ENCODE peak calls at places on chromosomes 13 and 19, in six cellular contexts. T is sigmoid colon, R is choroid plexus epithelial cell, U is hepatocyte, K is AG09309, M is adrenal gland. L is an unnamed sample.

GRCh38 chr19:42471554-42472249 is 29.0 kb upstream of the CXCL17 start:
- DNase-seq in T (no peak), R (no peak), U (no peak), K (no peak), M (no peak), L (no peak)

GRCh38 chr19:40613669-40614594 is 12.8 kb downstream of the LTBP4 start:
- DNase-seq in T (peak), R (peak), U (peak), K (no peak), M (peak), L (no peak)

GRCh38 chr13:41452462-41452861 is 4.9 kb upstream of the RGCC start:
- DNase-seq in T (no peak), R (no peak), U (no peak), K (no peak), M (no peak), L (no peak)

GRCh38 chr13:40653558-40654318 is 12.7 kb downstream of the FOXO1 start:
- DNase-seq in T (no peak), R (no peak), U (no peak), K (peak), M (no peak), L (no peak)

GRCh38 chr19:15441317-15441716 is 8.4 kb downstream of the WIZ start:
- DNase-seq in T (no peak), R (no peak), U (no peak), K (no peak), M (no peak), L (no peak)

GRCh38 chr19:7869453-7869909 is 4.7 kb downstream of the PRR36 start:
- DNase-seq in T (no peak), R (peak), U (peak), K (no peak), M (peak), L (no peak)

GRCh38 chr19:34837262-34837661 is 64.2 kb upstream of the ZNF599 start:
- DNase-seq in T (no peak), R (peak), U (peak), K (no peak), M (no peak), L (no peak)

GRCh38 chr19:14978377-14978776 is 1.3 kb downstream of the SLC1A6 start:
- DNase-seq in T (no peak), R (no peak), U (no peak), K (no peak), M (no peak), L (no peak)

GRCh38 chr19:47615714-47616113 is 6.8 kb downstream of the BICRA start:
- DNase-seq in T (no peak), R (no peak), U (no peak), K (no peak), M (no peak), L (no peak)

GRCh38 chr13:40013554-40013953 is 358.1 kb downstream of the COG6 start:
- DNase-seq in T (no peak), R (peak), U (no peak), K (no peak), M (no peak), L (no peak)

GRCh38 chr19:16398530-16399241 is 73.1 kb downstream of the EPS15L1 start:
- DNase-seq in T (no peak), R (peak), U (no peak), K (no peak), M (no peak), L (no peak)

GRCh38 chr19:37763488-37763887 is 15.9 kb downstream of the ZNF573 start:
- DNase-seq in T (no peak), R (peak), U (no peak), K (no peak), M (no peak), L (no peak)

GRCh38 chr13:21137696-21138095 is 38.7 kb downstream of the SKA3 start:
- DNase-seq in T (no peak), R (peak), U (peak), K (no peak), M (no peak), L (no peak)

GRCh38 chr19:39351537-39352037 is 9.4 kb downstream of the SAMD4B start:
- DNase-seq in T (no peak), R (peak), U (no peak), K (no peak), M (no peak), L (no peak)

GRCh38 chr13:110278859-110279258 is 28.1 kb downstream of the COL4A1 start:
- DNase-seq in T (peak), R (no peak), U (no peak), K (no peak), M (no peak), L (no peak)
- TF ChIP-seq CTCF in T (no peak), R (no peak), U (no peak), K (no peak), M (no peak), L (no peak)

GRCh38 chr19:4403005-4403761 is 743 bp downstream of the CHAF1A start:
- DNase-seq in T (no peak), R (no peak), U (no peak), K (no peak), M (peak), L (no peak)
- H3K4me3 ChIP-seq in T (peak), R (peak), U (peak), K (peak), M (no peak), L (peak)

DNA sequence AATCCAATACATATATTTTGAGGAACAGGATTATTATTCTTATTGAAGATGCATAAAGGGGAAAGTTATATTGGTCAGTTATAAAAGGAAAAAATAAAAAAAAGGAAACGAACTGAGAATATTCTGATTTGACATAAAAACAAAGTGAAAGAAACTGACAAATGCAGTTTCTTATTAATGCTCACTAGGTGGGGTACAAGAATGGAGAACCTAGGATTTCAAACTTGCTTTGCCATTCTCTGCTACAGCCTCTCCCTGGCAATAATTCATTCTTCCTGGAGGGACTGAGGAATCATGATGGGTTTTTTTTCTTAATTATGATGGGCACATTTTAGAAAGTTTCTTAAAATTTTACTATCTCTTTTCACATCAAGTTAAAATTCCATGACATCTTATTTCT is 154.9 kb downstream of the PCDH9 start:
- DNase-seq in T (no peak), R (peak), U (no peak), K (no peak), M (no peak), L (no peak)
- TF ChIP-seq CTCF in T (no peak), R (peak), U (peak), K (no peak), M (no peak), L (no peak)

GRCh38 chr19:46494115-46494935 is 1.3 kb downstream of the PNMA8B start:
- DNase-seq in T (no peak), R (no peak), U (no peak), K (no peak), M (no peak), L (no peak)
- H3K4me3 ChIP-seq in T (no peak), R (no peak), U (no peak), K (no peak), M (no peak), L (no peak)

GRCh38 chr13:113856716-113857065 is 7.2 kb downstream of the GAS6 start:
- DNase-seq in T (no peak), R (peak), U (no peak), K (no peak), M (peak), L (no peak)
- TF ChIP-seq CTCF in T (no peak), R (no peak), U (no peak), K (no peak), M (no peak), L (no peak)